ENCODE peak calls at places on chromosomes 4 and X, in ten cellular contexts. One of them, this sample, is unnamed.

GRCh38 chr4:71732706-71733105 is 51.2 kb downstream of the GC start:
- DNase-seq in fibroblast of the conjunctiva: peak
- DNase-seq in stimulated activated CD4-positive, alpha-beta T cell treated with anti-CD3 and anti-CD28 coated beads, TNF-alpha, amount 100 ng/mL, for 1 hour: no peak
- DNase-seq in iris pigment epithelial cell: peak
- DNase-seq in activated CD4-positive, alpha-beta memory T cell treated with anti-CD3 and anti-CD28 coated beads for 36 hours: no peak
- DNase-seq in posterior cingulate gyrus: no peak
- DNase-seq in naive thymus-derived CD8-positive, alpha-beta T cell: no peak
- DNase-seq in activated CD4-positive, alpha-beta T cell treated with anti-CD3 and anti-CD28 coated beads, Interleukin-2, amount 50 U/mL, for 24 hours: no peak
- DNase-seq in endothelial cell: no peak
- DNase-seq in astrocyte of the spinal cord: peak
- DNase-seq in this sample: peak

GRCh38 chrX:49059209-49060191 is 701 bp downstream of the CCDC120 start:
- DNase-seq in posterior cingulate gyrus: no peak
- DNase-seq in fibroblast of the conjunctiva: no peak
- DNase-seq in endothelial cell: no peak
- DNase-seq in activated CD4-positive, alpha-beta T cell treated with anti-CD3 and anti-CD28 coated beads, Interleukin-2, amount 50 U/mL, for 24 hours: no peak
- DNase-seq in astrocyte of the spinal cord: no peak
- DNase-seq in naive thymus-derived CD8-positive, alpha-beta T cell: no peak
- DNase-seq in iris pigment epithelial cell: no peak
- DNase-seq in stimulated activated CD4-positive, alpha-beta T cell treated with anti-CD3 and anti-CD28 coated beads, TNF-alpha, amount 100 ng/mL, for 1 hour: no peak
- DNase-seq in activated CD4-positive, alpha-beta memory T cell treated with anti-CD3 and anti-CD28 coated beads for 36 hours: no peak
- DNase-seq in this sample: no peak

GRCh38 chr4:72767903-72768817 is 199.1 kb upstream of the ADAMTS3 start:
- DNase-seq in activated CD4-positive, alpha-beta memory T cell treated with anti-CD3 and anti-CD28 coated beads for 36 hours: no peak
- DNase-seq in naive thymus-derived CD8-positive, alpha-beta T cell: no peak
- DNase-seq in astrocyte of the spinal cord: peak
- DNase-seq in iris pigment epithelial cell: peak
- DNase-seq in endothelial cell: no peak
- DNase-seq in posterior cingulate gyrus: no peak
- DNase-seq in fibroblast of the conjunctiva: peak
- DNase-seq in stimulated activated CD4-positive, alpha-beta T cell treated with anti-CD3 and anti-CD28 coated beads, TNF-alpha, amount 100 ng/mL, for 1 hour: no peak
- DNase-seq in activated CD4-positive, alpha-beta T cell treated with anti-CD3 and anti-CD28 coated beads, Interleukin-2, amount 50 U/mL, for 24 hours: no peak
- DNase-seq in this sample: no peak

GRCh38 chr4:166315721-166316467 is 442.9 kb downstream of the TLL1 start:
- DNase-seq in endothelial cell: no peak
- DNase-seq in posterior cingulate gyrus: no peak
- DNase-seq in naive thymus-derived CD8-positive, alpha-beta T cell: no peak
- DNase-seq in iris pigment epithelial cell: no peak
- DNase-seq in astrocyte of the spinal cord: no peak
- DNase-seq in activated CD4-positive, alpha-beta T cell treated with anti-CD3 and anti-CD28 coated beads, Interleukin-2, amount 50 U/mL, for 24 hours: no peak
- DNase-seq in stimulated activated CD4-positive, alpha-beta T cell treated with anti-CD3 and anti-CD28 coated beads, TNF-alpha, amount 100 ng/mL, for 1 hour: no peak
- DNase-seq in activated CD4-positive, alpha-beta memory T cell treated with anti-CD3 and anti-CD28 coated beads for 36 hours: no peak
- DNase-seq in fibroblast of the conjunctiva: no peak
- DNase-seq in this sample: no peak

GRCh38 chr4:152735302-152735917 is 44.1 kb downstream of the TIGD4 start:
- DNase-seq in posterior cingulate gyrus: no peak
- DNase-seq in activated CD4-positive, alpha-beta memory T cell treated with anti-CD3 and anti-CD28 coated beads for 36 hours: no peak
- DNase-seq in astrocyte of the spinal cord: peak
- DNase-seq in iris pigment epithelial cell: peak
- DNase-seq in activated CD4-positive, alpha-beta T cell treated with anti-CD3 and anti-CD28 coated beads, Interleukin-2, amount 50 U/mL, for 24 hours: no peak
- DNase-seq in naive thymus-derived CD8-positive, alpha-beta T cell: no peak
- DNase-seq in stimulated activated CD4-positive, alpha-beta T cell treated with anti-CD3 and anti-CD28 coated beads, TNF-alpha, amount 100 ng/mL, for 1 hour: no peak
- DNase-seq in endothelial cell: no peak
- DNase-seq in fibroblast of the conjunctiva: peak
- DNase-seq in this sample: no peak

GRCh38 chr4:168621806-168622589 is 125.1 kb downstream of the PALLD start:
- DNase-seq in astrocyte of the spinal cord: peak
- DNase-seq in activated CD4-positive, alpha-beta memory T cell treated with anti-CD3 and anti-CD28 coated beads for 36 hours: no peak
- DNase-seq in endothelial cell: no peak
- DNase-seq in activated CD4-positive, alpha-beta T cell treated with anti-CD3 and anti-CD28 coated beads, Interleukin-2, amount 50 U/mL, for 24 hours: no peak
- DNase-seq in fibroblast of the conjunctiva: no peak
- DNase-seq in stimulated activated CD4-positive, alpha-beta T cell treated with anti-CD3 and anti-CD28 coated beads, TNF-alpha, amount 100 ng/mL, for 1 hour: no peak
- DNase-seq in iris pigment epithelial cell: peak
- DNase-seq in posterior cingulate gyrus: no peak
- DNase-seq in naive thymus-derived CD8-positive, alpha-beta T cell: no peak
- DNase-seq in this sample: no peak

GRCh38 chr4:173746424-173746823 is 216.4 kb upstream of the HAND2 start:
- DNase-seq in iris pigment epithelial cell: no peak
- DNase-seq in activated CD4-positive, alpha-beta memory T cell treated with anti-CD3 and anti-CD28 coated beads for 36 hours: no peak
- DNase-seq in endothelial cell: no peak
- DNase-seq in posterior cingulate gyrus: no peak
- DNase-seq in fibroblast of the conjunctiva: no peak
- DNase-seq in naive thymus-derived CD8-positive, alpha-beta T cell: no peak
- DNase-seq in stimulated activated CD4-positive, alpha-beta T cell treated with anti-CD3 and anti-CD28 coated beads, TNF-alpha, amount 100 ng/mL, for 1 hour: no peak
- DNase-seq in activated CD4-positive, alpha-beta T cell treated with anti-CD3 and anti-CD28 coated beads, Interleukin-2, amount 50 U/mL, for 24 hours: no peak
- DNase-seq in astrocyte of the spinal cord: no peak
- DNase-seq in this sample: no peak

GRCh38 chr4:37978509-37978908 is 18.3 kb downstream of the PTTG2 start:
- DNase-seq in posterior cingulate gyrus: no peak
- DNase-seq in fibroblast of the conjunctiva: no peak
- DNase-seq in astrocyte of the spinal cord: no peak
- DNase-seq in iris pigment epithelial cell: no peak
- DNase-seq in endothelial cell: no peak
- DNase-seq in activated CD4-positive, alpha-beta memory T cell treated with anti-CD3 and anti-CD28 coated beads for 36 hours: no peak
- DNase-seq in naive thymus-derived CD8-positive, alpha-beta T cell: no peak
- DNase-seq in activated CD4-positive, alpha-beta T cell treated with anti-CD3 and anti-CD28 coated beads, Interleukin-2, amount 50 U/mL, for 24 hours: no peak
- DNase-seq in stimulated activated CD4-positive, alpha-beta T cell treated with anti-CD3 and anti-CD28 coated beads, TNF-alpha, amount 100 ng/mL, for 1 hour: no peak
- DNase-seq in this sample: no peak

GRCh38 chr4:144562019-144562740 is 83.8 kb upstream of the HHIP start:
- DNase-seq in activated CD4-positive, alpha-beta memory T cell treated with anti-CD3 and anti-CD28 coated beads for 36 hours: no peak
- DNase-seq in endothelial cell: peak
- DNase-seq in iris pigment epithelial cell: no peak
- DNase-seq in fibroblast of the conjunctiva: no peak
- DNase-seq in naive thymus-derived CD8-positive, alpha-beta T cell: no peak
- DNase-seq in astrocyte of the spinal cord: no peak
- DNase-seq in posterior cingulate gyrus: no peak
- DNase-seq in activated CD4-positive, alpha-beta T cell treated with anti-CD3 and anti-CD28 coated beads, Interleukin-2, amount 50 U/mL, for 24 hours: no peak
- DNase-seq in stimulated activated CD4-positive, alpha-beta T cell treated with anti-CD3 and anti-CD28 coated beads, TNF-alpha, amount 100 ng/mL, for 1 hour: no peak
- DNase-seq in this sample: no peak

GRCh38 chr4:183323295-183323694 is 1.1 kb upstream of the CLDN24 start:
- DNase-seq in endothelial cell: no peak
- DNase-seq in astrocyte of the spinal cord: no peak
- DNase-seq in activated CD4-positive, alpha-beta memory T cell treated with anti-CD3 and anti-CD28 coated beads for 36 hours: no peak
- DNase-seq in stimulated activated CD4-positive, alpha-beta T cell treated with anti-CD3 and anti-CD28 coated beads, TNF-alpha, amount 100 ng/mL, for 1 hour: no peak
- DNase-seq in iris pigment epithelial cell: no peak
- DNase-seq in fibroblast of the conjunctiva: no peak
- DNase-seq in activated CD4-positive, alpha-beta T cell treated with anti-CD3 and anti-CD28 coated beads, Interleukin-2, amount 50 U/mL, for 24 hours: no peak
- DNase-seq in naive thymus-derived CD8-positive, alpha-beta T cell: no peak
- DNase-seq in posterior cingulate gyrus: no peak
- DNase-seq in this sample: no peak